ENCODE peak calls at places on chromosome 14, in nine cellular contexts. G is cardiac fibroblast; S is neuronal stem cell; H is choroid plexus epithelial cell; N is CD8-positive, alpha-beta T cell; Z is neural crest cell; W is naive B cell; Y is activated B cell treated with CpG ODN at 0.5 μM for 24 hours; L is nephron progenitor cell. I is an unnamed sample.

GRCh38 chr14:54354968-54355641 is 41.7 kb upstream of the CDKN3 start:
- DNase-seq in G (no peak), S (no peak), H (no peak), N (no peak), Z (no peak), W (no peak), Y (no peak), L (no peak), I (no peak)

GRCh38 chr14:67416085-67416484 is 4.1 kb upstream of the PLEK2 start:
- DNase-seq in G (no peak), S (no peak), H (no peak), N (no peak), Z (no peak), W (no peak), Y (no peak), L (no peak), I (no peak)

GRCh38 chr14:102029956-102030355 is 56.9 kb downstream of the HSP90AA1 start:
- DNase-seq in G (peak; percentile 43), S (no peak), H (peak; percentile 99), N (no peak), Z (no peak), W (no peak), Y (no peak), L (no peak), I (no peak)

GRCh38 chr14:75866981-75867380 is 114.8 kb downstream of the TGFB3 start:
- DNase-seq in G (no peak), S (no peak), H (no peak), N (no peak), Z (no peak), W (no peak), Y (no peak), L (no peak), I (no peak)

GRCh38 chr14:105464501-105464900 is 10.1 kb upstream of the CRIP2 start:
- DNase-seq in G (no peak), S (no peak), H (no peak), N (no peak), Z (no peak), W (no peak), Y (no peak), L (no peak), I (no peak)

GRCh38 chr14:70920608-70921007 is 13.3 kb downstream of the PCNX1 start:
- DNase-seq in G (no peak), S (no peak), H (no peak), N (no peak), Z (no peak), W (no peak), Y (no peak), L (no peak), I (no peak)

GRCh38 chr14:33880330-33880729 is 70.5 kb downstream of the EGLN3 start:
- DNase-seq in G (no peak), S (no peak), H (no peak), N (no peak), Z (no peak), W (no peak), Y (no peak), L (no peak), I (no peak)

GRCh38 chr14:52307376-52307775 is 6.7 kb upstream of the PTGER2 start:
- DNase-seq in G (no peak), S (no peak), H (no peak), N (no peak), Z (no peak), W (no peak), Y (no peak), L (no peak), I (no peak)

GRCh38 chr14:24317141-24317927 is 6.0 kb downstream of the LTB4R start:
- DNase-seq in G (peak; percentile 52), S (no peak), H (no peak), N (no peak), Z (no peak), W (no peak), Y (no peak), L (no peak), I (no peak)

GRCh38 chr14:31543969-31544799 is 17.0 kb upstream of the NUBPL start:
- DNase-seq in G (peak; percentile 32), S (no peak), H (peak; percentile 57), N (no peak), Z (no peak), W (no peak), Y (no peak), L (no peak), I (no peak)

GRCh38 chr14:83713736-83714135 is 1816.2 kb upstream of the FLRT2 start:
- DNase-seq in G (no peak), S (no peak), H (no peak), N (no peak), Z (no peak), W (no peak), Y (no peak), L (no peak), I (no peak)

GRCh38 chr14:50607181-50607580 is 47.2 kb downstream of the ATL1 start:
- DNase-seq in G (no peak), S (no peak), H (no peak), N (no peak), Z (no peak), W (no peak), Y (no peak), L (no peak), I (no peak)

GRCh38 chr14:53193193-53193592 is 40.1 kb upstream of the DDHD1 start:
- DNase-seq in G (peak; percentile 71), S (no peak), H (peak; percentile 26), N (no peak), Z (no peak), W (no peak), Y (no peak), L (no peak), I (no peak)

GRCh38 chr14:47988175-47988574 is 312.8 kb upstream of the MDGA2 start:
- DNase-seq in G (no peak), S (no peak), H (no peak), N (no peak), Z (no peak), W (no peak), Y (no peak), L (no peak), I (no peak)

GRCh38 chr14:101406921-101407320 is 154.4 kb upstream of the DIO3 start:
- DNase-seq in G (no peak), S (no peak), H (no peak), N (no peak), Z (no peak), W (no peak), Y (no peak), L (no peak), I (no peak)

GRCh38 chr14:75005357-75005756 is 2.6 kb downstream of the EIF2B2 start:
- DNase-seq in G (no peak), S (no peak), H (no peak), N (no peak), Z (no peak), W (no peak), Y (no peak), L (no peak), I (no peak)

GRCh38 chr14:90580381-90581335 is 183.8 kb downstream of the CALM1 start:
- DNase-seq in G (no peak), S (no peak), H (peak; percentile 52), N (no peak), Z (no peak), W (no peak), Y (no peak), L (peak; percentile 60), I (no peak)

GRCh38 chr14:95935228-95935822 is 58.7 kb downstream of the TUNAR start:
- DNase-seq in G (peak; percentile 28), S (peak; percentile 77), H (peak; percentile 40), N (no peak), Z (peak; percentile 61), W (no peak), Y (no peak), L (peak; percentile 66), I (no peak)

GRCh38 chr14:80136358-80136757 is 74.9 kb downstream of the DIO2 start:
- DNase-seq in G (peak; percentile 6), S (peak; percentile 15), H (peak; percentile 22), N (no peak), Z (no peak), W (peak; percentile 6), Y (no peak), L (no peak), I (no peak)

GRCh38 chr14:64541261-64541970 is 875 bp downstream of the HSPA2 start:
- DNase-seq in G (no peak), S (no peak), H (peak; percentile 21), N (no peak), Z (no peak), W (no peak), Y (peak; percentile 27), L (no peak), I (peak; percentile 6)

GRCh38 chr14:75223664-75224154 is 47.3 kb upstream of the TMED10 start:
- DNase-seq in G (no peak), S (peak; percentile 49), H (peak; percentile 32), N (no peak), Z (no peak), W (peak; percentile 55), Y (no peak), L (peak; percentile 11), I (no peak)

GRCh38 chr14:70188608-70189540 is at the start of gene SLC8A3:
- DNase-seq in G (peak; percentile 38), S (peak; percentile 53), H (peak; percentile 48), N (no peak), Z (peak; percentile 59), W (no peak), Y (no peak), L (peak; percentile 71), I (no peak)

GRCh38 chr14:55556929-55557623 is 22.9 kb upstream of the KTN1 start:
- DNase-seq in G (peak; percentile 77), S (no peak), H (peak; percentile 74), N (no peak), Z (no peak), W (no peak), Y (no peak), L (peak; percentile 32), I (no peak)

GRCh38 chr14:77133718-77134338 is 7.8 kb downstream of the ZDHHC22 start:
- DNase-seq in G (peak; percentile 66), S (peak; percentile 86), H (peak; percentile 74), N (peak; percentile 55), Z (peak; percentile 73), W (peak; percentile 75), Y (peak; percentile 50), L (peak; percentile 91), I (peak; percentile 32)

GRCh38 chr14:77039285-77040058 is 11.0 kb upstream of the IRF2BPL start:
- DNase-seq in G (peak; percentile 58), S (no peak), H (peak; percentile 62), N (no peak), Z (no peak), W (no peak), Y (no peak), L (no peak), I (no peak)

GRCh38 chr14:30227436-30227835 is 299.8 kb upstream of the PRKD1 start:
- DNase-seq in G (peak; percentile 59), S (no peak), H (peak; percentile 73), N (no peak), Z (no peak), W (no peak), Y (no peak), L (no peak), I (no peak)

GRCh38 chr14:30131698-30132097 is 204.1 kb upstream of the PRKD1 start:
- DNase-seq in G (no peak), S (no peak), H (no peak), N (no peak), Z (no peak), W (no peak), Y (no peak), L (no peak), I (no peak)

GRCh38 chr14:35687335-35687939 is 121.7 kb downstream of the RALGAPA1 start:
- DNase-seq in G (peak; percentile 75), S (peak; percentile 35), H (peak; percentile 83), N (peak; percentile 13), Z (peak; percentile 24), W (peak; percentile 6), Y (no peak), L (peak; percentile 26), I (no peak)

GRCh38 chr14:99134333-99135046 is 137.5 kb downstream of the BCL11B start:
- DNase-seq in G (no peak), S (no peak), H (no peak), N (no peak), Z (no peak), W (no peak), Y (no peak), L (no peak), I (no peak)

GRCh38 chr14:37172024-37172869 is at the start of gene SLC25A21:
- DNase-seq in G (peak; percentile 86), S (peak; percentile 61), H (peak; percentile 81), N (no peak), Z (peak; percentile 67), W (no peak), Y (no peak), L (peak; percentile 74), I (no peak)

GRCh38 chr14:24261256-24261968 is 1.6 kb downstream of the TGM1 start:
- DNase-seq in G (no peak), S (no peak), H (no peak), N (no peak), Z (no peak), W (no peak), Y (no peak), L (no peak), I (no peak)